ENCODE peak calls at places on chromosomes 1 and 21, in ten cellular contexts. One of them, this sample, is unnamed.

GRCh38 chr1:88983791-88984552 is 8.5 kb downstream of the KYAT3 start:
- DNase-seq in osteocyte: no peak
- DNase-seq in HCT116: peak
- DNase-seq in left ventricle myocardium inferior: no peak
- DNase-seq in neural crest cell: no peak
- DNase-seq in astrocyte of the cerebellum: peak
- DNase-seq in GM23338: peak
- DNase-seq in WTC11: no peak
- DNase-seq in prostate gland: no peak
- DNase-seq in cardiac muscle cell: peak
- DNase-seq in this sample: peak

GRCh38 chr1:197675475-197676324 is 99.6 kb downstream of the DENND1B start:
- DNase-seq in osteocyte: no peak
- DNase-seq in HCT116: no peak
- DNase-seq in left ventricle myocardium inferior: no peak
- DNase-seq in neural crest cell: no peak
- DNase-seq in astrocyte of the cerebellum: no peak
- DNase-seq in GM23338: peak
- DNase-seq in WTC11: no peak
- DNase-seq in prostate gland: no peak
- DNase-seq in cardiac muscle cell: peak
- DNase-seq in this sample: peak

GRCh38 chr1:21305900-21306189 is 15.6 kb upstream of the ECE1 start:
- DNase-seq in osteocyte: no peak
- DNase-seq in HCT116: no peak
- DNase-seq in left ventricle myocardium inferior: no peak
- DNase-seq in neural crest cell: no peak
- DNase-seq in astrocyte of the cerebellum: no peak
- DNase-seq in GM23338: no peak
- DNase-seq in WTC11: no peak
- DNase-seq in prostate gland: no peak
- DNase-seq in cardiac muscle cell: no peak
- DNase-seq in this sample: no peak

GRCh38 chr1:106768077-106768476 is 288.4 kb upstream of the PRMT6 start:
- DNase-seq in osteocyte: no peak
- DNase-seq in HCT116: no peak
- DNase-seq in left ventricle myocardium inferior: no peak
- DNase-seq in neural crest cell: no peak
- DNase-seq in astrocyte of the cerebellum: no peak
- DNase-seq in GM23338: no peak
- DNase-seq in WTC11: no peak
- DNase-seq in prostate gland: no peak
- DNase-seq in cardiac muscle cell: peak
- DNase-seq in this sample: peak

GRCh38 chr21:37575536-37576083 is 209.0 kb downstream of the DYRK1A start:
- DNase-seq in osteocyte: no peak
- DNase-seq in HCT116: no peak
- DNase-seq in left ventricle myocardium inferior: no peak
- DNase-seq in neural crest cell: no peak
- DNase-seq in astrocyte of the cerebellum: no peak
- DNase-seq in GM23338: no peak
- DNase-seq in WTC11: no peak
- DNase-seq in prostate gland: no peak
- DNase-seq in cardiac muscle cell: no peak
- DNase-seq in this sample: no peak

GRCh38 chr1:198167436-198167934 is 10.7 kb downstream of the NEK7 start:
- DNase-seq in osteocyte: no peak
- DNase-seq in HCT116: no peak
- DNase-seq in left ventricle myocardium inferior: no peak
- DNase-seq in neural crest cell: no peak
- DNase-seq in astrocyte of the cerebellum: no peak
- DNase-seq in GM23338: no peak
- DNase-seq in WTC11: no peak
- DNase-seq in prostate gland: no peak
- DNase-seq in cardiac muscle cell: no peak
- DNase-seq in this sample: no peak

GRCh38 chr1:61605607-61606321 is 119.2 kb downstream of the TM2D1 start:
- DNase-seq in osteocyte: no peak
- DNase-seq in HCT116: no peak
- DNase-seq in left ventricle myocardium inferior: no peak
- DNase-seq in neural crest cell: no peak
- DNase-seq in astrocyte of the cerebellum: no peak
- DNase-seq in GM23338: no peak
- DNase-seq in WTC11: no peak
- DNase-seq in prostate gland: no peak
- DNase-seq in cardiac muscle cell: peak
- DNase-seq in this sample: peak

GRCh38 chr1:6979003-6979577 is 193.8 kb downstream of the CAMTA1 start:
- DNase-seq in osteocyte: no peak
- DNase-seq in HCT116: no peak
- DNase-seq in left ventricle myocardium inferior: no peak
- DNase-seq in neural crest cell: no peak
- DNase-seq in astrocyte of the cerebellum: no peak
- DNase-seq in GM23338: no peak
- DNase-seq in WTC11: no peak
- DNase-seq in prostate gland: no peak
- DNase-seq in cardiac muscle cell: no peak
- DNase-seq in this sample: no peak

GRCh38 chr1:182525342-182525741 is 63.7 kb downstream of the RNASEL start:
- DNase-seq in osteocyte: no peak
- DNase-seq in HCT116: no peak
- DNase-seq in left ventricle myocardium inferior: no peak
- DNase-seq in neural crest cell: no peak
- DNase-seq in astrocyte of the cerebellum: no peak
- DNase-seq in GM23338: no peak
- DNase-seq in WTC11: no peak
- DNase-seq in prostate gland: no peak
- DNase-seq in cardiac muscle cell: no peak
- DNase-seq in this sample: no peak

GRCh38 chr1:7389786-7390603 is 381.1 kb upstream of the VAMP3 start:
- DNase-seq in osteocyte: peak
- DNase-seq in HCT116: no peak
- DNase-seq in left ventricle myocardium inferior: no peak
- DNase-seq in neural crest cell: no peak
- DNase-seq in astrocyte of the cerebellum: no peak
- DNase-seq in GM23338: no peak
- DNase-seq in WTC11: no peak
- DNase-seq in prostate gland: no peak
- DNase-seq in cardiac muscle cell: no peak
- DNase-seq in this sample: no peak

GRCh38 chr21:36554411-36555157 is 74.7 kb upstream of the CLDN14 start:
- DNase-seq in osteocyte: peak
- DNase-seq in HCT116: no peak
- DNase-seq in left ventricle myocardium inferior: no peak
- DNase-seq in neural crest cell: no peak
- DNase-seq in astrocyte of the cerebellum: no peak
- DNase-seq in GM23338: peak
- DNase-seq in WTC11: no peak
- DNase-seq in prostate gland: no peak
- DNase-seq in cardiac muscle cell: no peak
- DNase-seq in this sample: no peak

GRCh38 chr1:108114026-108114599 is 86.0 kb downstream of the SLC25A24 start:
- DNase-seq in osteocyte: no peak
- DNase-seq in HCT116: no peak
- DNase-seq in left ventricle myocardium inferior: no peak
- DNase-seq in neural crest cell: no peak
- DNase-seq in astrocyte of the cerebellum: no peak
- DNase-seq in GM23338: peak
- DNase-seq in WTC11: no peak
- DNase-seq in prostate gland: no peak
- DNase-seq in cardiac muscle cell: no peak
- DNase-seq in this sample: no peak

GRCh38 chr1:39717809-39718208 is 20.9 kb upstream of the PPIE start:
- DNase-seq in osteocyte: no peak
- DNase-seq in HCT116: no peak
- DNase-seq in left ventricle myocardium inferior: no peak
- DNase-seq in neural crest cell: no peak
- DNase-seq in astrocyte of the cerebellum: no peak
- DNase-seq in GM23338: peak
- DNase-seq in WTC11: no peak
- DNase-seq in prostate gland: no peak
- DNase-seq in cardiac muscle cell: no peak
- DNase-seq in this sample: no peak
- TF ChIP-seq CTCF in osteocyte: no peak
- TF ChIP-seq CTCF in HCT116: peak
- TF ChIP-seq CTCF in left ventricle myocardium inferior: no peak
- TF ChIP-seq CTCF in neural crest cell: no peak
- TF ChIP-seq CTCF in astrocyte of the cerebellum: no peak
- TF ChIP-seq CTCF in GM23338: no peak
- TF ChIP-seq CTCF in WTC11: no peak
- TF ChIP-seq CTCF in prostate gland: no peak
- TF ChIP-seq CTCF in cardiac muscle cell: no peak
- TF ChIP-seq CTCF in this sample: no peak

GRCh38 chr1:247332215-247332900 is 691 bp upstream of the ZNF496 start:
- DNase-seq in osteocyte: no peak
- DNase-seq in HCT116: no peak
- DNase-seq in left ventricle myocardium inferior: peak
- DNase-seq in neural crest cell: peak
- DNase-seq in astrocyte of the cerebellum: no peak
- DNase-seq in GM23338: peak
- DNase-seq in WTC11: peak
- DNase-seq in prostate gland: peak
- DNase-seq in cardiac muscle cell: peak
- DNase-seq in this sample: peak
- TF ChIP-seq CTCF in osteocyte: no peak
- TF ChIP-seq CTCF in HCT116: no peak
- TF ChIP-seq CTCF in left ventricle myocardium inferior: no peak
- TF ChIP-seq CTCF in neural crest cell: no peak
- TF ChIP-seq CTCF in astrocyte of the cerebellum: no peak
- TF ChIP-seq CTCF in GM23338: no peak
- TF ChIP-seq CTCF in WTC11: no peak
- TF ChIP-seq CTCF in prostate gland: no peak
- TF ChIP-seq CTCF in cardiac muscle cell: peak
- TF ChIP-seq CTCF in this sample: no peak

GRCh38 chr1:47024138-47024856 is 828 bp downstream of the CYP4X1 start:
- DNase-seq in osteocyte: no peak
- DNase-seq in HCT116: no peak
- DNase-seq in left ventricle myocardium inferior: no peak
- DNase-seq in neural crest cell: no peak
- DNase-seq in astrocyte of the cerebellum: no peak
- DNase-seq in GM23338: peak
- DNase-seq in WTC11: no peak
- DNase-seq in prostate gland: no peak
- DNase-seq in cardiac muscle cell: peak
- DNase-seq in this sample: no peak
- TF ChIP-seq CTCF in osteocyte: no peak
- TF ChIP-seq CTCF in HCT116: no peak
- TF ChIP-seq CTCF in left ventricle myocardium inferior: no peak
- TF ChIP-seq CTCF in neural crest cell: no peak
- TF ChIP-seq CTCF in astrocyte of the cerebellum: no peak
- TF ChIP-seq CTCF in GM23338: no peak
- TF ChIP-seq CTCF in WTC11: no peak
- TF ChIP-seq CTCF in prostate gland: no peak
- TF ChIP-seq CTCF in cardiac muscle cell: no peak
- TF ChIP-seq CTCF in this sample: no peak

DNA sequence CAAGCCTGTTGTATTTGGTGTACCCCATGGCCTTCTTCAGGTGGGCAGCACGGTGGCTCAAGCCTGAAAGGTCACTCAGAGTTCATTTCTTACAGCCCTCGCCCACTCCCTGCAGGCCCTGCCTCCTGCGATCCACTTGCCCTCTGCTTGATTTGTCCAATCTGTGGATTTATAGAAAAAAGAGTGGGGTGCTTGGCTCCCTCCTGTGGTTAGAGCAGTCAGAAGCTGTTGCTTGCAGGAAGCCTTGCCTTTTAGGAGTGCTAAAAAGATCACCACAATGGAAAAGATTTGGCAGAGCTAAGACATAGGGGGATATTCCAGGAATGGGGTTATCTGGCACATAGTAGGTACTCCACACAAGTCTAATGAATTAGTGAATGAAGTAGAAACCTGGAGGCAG is 108.0 kb upstream of the TRABD2B start:
- DNase-seq in osteocyte: no peak
- DNase-seq in HCT116: no peak
- DNase-seq in left ventricle myocardium inferior: no peak
- DNase-seq in neural crest cell: no peak
- DNase-seq in astrocyte of the cerebellum: no peak
- DNase-seq in GM23338: peak
- DNase-seq in WTC11: no peak
- DNase-seq in prostate gland: no peak
- DNase-seq in cardiac muscle cell: peak
- DNase-seq in this sample: peak
- TF ChIP-seq CTCF in osteocyte: peak
- TF ChIP-seq CTCF in HCT116: peak
- TF ChIP-seq CTCF in left ventricle myocardium inferior: no peak
- TF ChIP-seq CTCF in neural crest cell: peak
- TF ChIP-seq CTCF in astrocyte of the cerebellum: no peak
- TF ChIP-seq CTCF in GM23338: peak
- TF ChIP-seq CTCF in WTC11: no peak
- TF ChIP-seq CTCF in prostate gland: no peak
- TF ChIP-seq CTCF in cardiac muscle cell: peak
- TF ChIP-seq CTCF in this sample: peak

GRCh38 chr1:101993703-101994102 is 3.0 kb downstream of the OLFM3 start:
- DNase-seq in osteocyte: no peak
- DNase-seq in HCT116: no peak
- DNase-seq in left ventricle myocardium inferior: no peak
- DNase-seq in neural crest cell: no peak
- DNase-seq in astrocyte of the cerebellum: no peak
- DNase-seq in GM23338: peak
- DNase-seq in WTC11: no peak
- DNase-seq in prostate gland: no peak
- DNase-seq in cardiac muscle cell: peak
- DNase-seq in this sample: no peak
- TF ChIP-seq CTCF in osteocyte: peak
- TF ChIP-seq CTCF in HCT116: no peak
- TF ChIP-seq CTCF in left ventricle myocardium inferior: no peak
- TF ChIP-seq CTCF in neural crest cell: peak
- TF ChIP-seq CTCF in astrocyte of the cerebellum: no peak
- TF ChIP-seq CTCF in GM23338: peak
- TF ChIP-seq CTCF in WTC11: no peak
- TF ChIP-seq CTCF in prostate gland: no peak
- TF ChIP-seq CTCF in cardiac muscle cell: no peak
- TF ChIP-seq CTCF in this sample: no peak

GRCh38 chr1:114063544-114063943 is 84.3 kb downstream of the OLFML3 start:
- DNase-seq in osteocyte: no peak
- DNase-seq in HCT116: no peak
- DNase-seq in left ventricle myocardium inferior: no peak
- DNase-seq in neural crest cell: no peak
- DNase-seq in astrocyte of the cerebellum: no peak
- DNase-seq in GM23338: no peak
- DNase-seq in WTC11: no peak
- DNase-seq in prostate gland: no peak
- DNase-seq in cardiac muscle cell: no peak
- DNase-seq in this sample: no peak

GRCh38 chr1:114062646-114063045 is 83.4 kb downstream of the OLFML3 start:
- DNase-seq in osteocyte: no peak
- DNase-seq in HCT116: no peak
- DNase-seq in left ventricle myocardium inferior: no peak
- DNase-seq in neural crest cell: no peak
- DNase-seq in astrocyte of the cerebellum: no peak
- DNase-seq in GM23338: no peak
- DNase-seq in WTC11: no peak
- DNase-seq in prostate gland: no peak
- DNase-seq in cardiac muscle cell: peak
- DNase-seq in this sample: no peak

DNA sequence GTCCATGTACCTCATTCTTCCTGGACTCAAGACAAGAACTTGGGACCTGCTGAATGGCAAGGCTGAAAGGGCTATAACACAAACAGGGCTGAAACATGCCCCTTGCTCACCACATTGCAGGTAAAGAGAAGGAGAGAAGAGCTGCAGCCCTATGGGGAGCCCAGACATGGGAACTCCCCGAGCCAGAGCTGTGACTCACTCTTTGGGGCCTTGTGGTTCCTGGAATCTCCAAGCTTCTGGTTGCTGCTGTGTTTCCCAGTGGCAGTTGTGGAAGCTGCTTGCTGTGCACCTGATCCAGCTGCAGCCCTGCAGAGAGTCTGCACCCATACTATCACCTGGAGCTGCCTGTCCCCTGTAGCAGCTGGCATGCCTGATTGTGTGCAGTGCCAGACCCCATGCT is 82.2 kb downstream of the OLFML3 start:
- DNase-seq in osteocyte: no peak
- DNase-seq in HCT116: no peak
- DNase-seq in left ventricle myocardium inferior: no peak
- DNase-seq in neural crest cell: no peak
- DNase-seq in astrocyte of the cerebellum: no peak
- DNase-seq in GM23338: no peak
- DNase-seq in WTC11: no peak
- DNase-seq in prostate gland: no peak
- DNase-seq in cardiac muscle cell: no peak
- DNase-seq in this sample: no peak
- TF ChIP-seq CTCF in osteocyte: no peak
- TF ChIP-seq CTCF in HCT116: no peak
- TF ChIP-seq CTCF in left ventricle myocardium inferior: no peak
- TF ChIP-seq CTCF in neural crest cell: no peak
- TF ChIP-seq CTCF in astrocyte of the cerebellum: no peak
- TF ChIP-seq CTCF in GM23338: no peak
- TF ChIP-seq CTCF in WTC11: no peak
- TF ChIP-seq CTCF in prostate gland: no peak
- TF ChIP-seq CTCF in cardiac muscle cell: no peak
- TF ChIP-seq CTCF in this sample: no peak